ENCODE peak calls at places on chromosomes 12 and 14, in six cellular contexts. V is left lung, P is thoracic aorta, N is GM23338, B is tibial nerve, U is stomach. L is an unnamed sample.

GRCh38 chr12:87801860-87802720 is 227.1 kb downstream of the C12orf50 start:
- DNase-seq in V (no peak), P (no peak), N (no peak), B (no peak), U (no peak), L (no peak)

GRCh38 chr14:93683241-93683640 is 105.0 kb downstream of the PRIMA1 start:
- DNase-seq in V (no peak), P (no peak), N (peak; percentile 79), B (peak; percentile 16), U (no peak), L (no peak)

GRCh38 chr14:60276347-60276746 is 27.3 kb downstream of the PPM1A start:
- DNase-seq in V (no peak), P (no peak), N (no peak), B (no peak), U (no peak), L (no peak)

GRCh38 chr14:106530423-106531107 is 1004.2 kb downstream of the TMEM121 start:
- DNase-seq in V (no peak), P (no peak), N (peak; percentile 15), B (no peak), U (no peak), L (no peak)

GRCh38 chr14:35390577-35391387 is 13.8 kb downstream of the NFKBIA start:
- DNase-seq in V (no peak), P (no peak), N (no peak), B (no peak), U (no peak), L (no peak)

GRCh38 chr14:90263748-90264449 is 7.5 kb downstream of the PSMC1 start:
- DNase-seq in V (no peak), P (no peak), N (no peak), B (no peak), U (no peak), L (no peak)

GRCh38 chr12:12561305-12562015 is 1.2 kb downstream of the DUSP16 start:
- DNase-seq in V (peak; percentile 51), P (peak; percentile 16), N (peak; percentile 62), B (peak; percentile 62), U (peak; percentile 69), L (peak; percentile 87)

GRCh38 chr12:71556881-71557280 is 106.8 kb downstream of the ZFC3H1 start:
- DNase-seq in V (no peak), P (no peak), N (peak; percentile 30), B (no peak), U (no peak), L (no peak)

GRCh38 chr14:99872786-99873440 is 79.7 kb downstream of the EML1 start:
- DNase-seq in V (no peak), P (no peak), N (peak; percentile 81), B (no peak), U (no peak), L (no peak)

GRCh38 chr12:88834226-88834625 is 254.0 kb upstream of the KITLG start:
- DNase-seq in V (no peak), P (no peak), N (no peak), B (no peak), U (no peak), L (no peak)

GRCh38 chr12:112839386-112839972 is 47.9 kb downstream of the RPH3A start:
- DNase-seq in V (no peak), P (no peak), N (peak; percentile 55), B (no peak), U (no peak), L (no peak)

DNA sequence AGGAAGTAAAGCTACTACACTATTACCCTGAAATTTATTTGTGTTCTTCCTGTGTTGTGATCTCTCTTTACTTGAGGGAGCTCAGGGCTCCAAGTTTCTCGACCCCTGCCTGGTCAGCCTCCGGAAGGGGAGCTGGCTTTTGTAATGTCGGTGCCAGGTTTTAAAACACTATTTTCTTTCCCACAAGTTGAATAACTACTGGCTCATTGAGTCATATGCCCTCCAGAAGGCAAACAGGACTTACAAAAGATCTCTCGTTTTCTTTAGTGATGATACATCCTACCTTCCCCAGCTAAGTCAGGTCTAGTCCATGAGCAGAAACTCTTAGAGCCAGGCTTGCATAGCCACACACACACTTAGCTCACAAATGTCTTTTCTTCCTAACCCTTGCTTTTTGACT is 209.9 kb upstream of the FLRT2 start:
- DNase-seq in V (no peak), P (no peak), N (no peak), B (no peak), U (no peak), L (no peak)
- H3K27ac ChIP-seq in V (no peak overlapping the region), P (no peak overlapping the region), N (no peak overlapping the region), B (no peak overlapping the region), U (no peak overlapping the region), L (no peak overlapping the region)

DNA sequence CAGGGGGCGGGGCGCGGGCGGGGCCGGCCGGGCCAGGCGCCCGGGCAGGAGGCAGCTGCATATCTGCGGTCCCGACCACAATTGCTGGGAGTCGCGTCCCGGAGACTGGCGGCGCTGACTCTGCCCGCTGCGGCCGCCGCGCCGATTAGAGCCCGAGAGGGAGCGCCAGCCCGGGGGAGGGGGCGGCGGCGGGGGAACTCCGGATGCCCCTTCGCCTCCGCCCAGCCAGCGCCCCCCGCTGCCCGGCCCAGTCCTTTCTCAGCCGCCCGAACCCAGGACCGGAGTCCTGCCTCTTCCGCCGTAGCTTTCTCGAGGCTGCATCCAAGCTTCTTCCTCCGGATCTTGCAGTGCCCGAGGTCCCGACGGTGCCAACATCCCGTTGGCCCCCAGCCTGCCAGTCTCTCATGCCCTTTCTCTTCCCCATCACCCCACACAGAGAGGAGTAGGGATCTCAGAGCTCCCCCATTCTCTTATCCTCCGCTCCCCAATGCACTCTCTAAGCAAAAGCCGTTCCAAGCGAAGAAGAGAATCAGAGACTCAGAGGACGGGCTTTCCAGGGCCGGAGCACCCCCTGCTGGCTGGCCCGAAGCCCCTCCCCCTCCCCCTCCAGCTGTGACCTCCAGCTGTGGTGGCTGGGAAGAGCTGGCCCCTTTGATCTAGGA is 8.8 kb upstream of the SP7 start:
- DNase-seq in V (peak; percentile 70), P (no peak), N (peak; percentile 75), B (peak; percentile 76), U (peak; percentile 73), L (peak; percentile 93)
- H3K27ac ChIP-seq in V (peak overlapping the region; percentile 76), P (peak overlapping the region; percentile 74), N (no peak overlapping the region), B (peak overlapping the region; percentile 88), U (peak overlapping the region; percentile 25), L (peak overlapping the region; percentile 51)

DNA sequence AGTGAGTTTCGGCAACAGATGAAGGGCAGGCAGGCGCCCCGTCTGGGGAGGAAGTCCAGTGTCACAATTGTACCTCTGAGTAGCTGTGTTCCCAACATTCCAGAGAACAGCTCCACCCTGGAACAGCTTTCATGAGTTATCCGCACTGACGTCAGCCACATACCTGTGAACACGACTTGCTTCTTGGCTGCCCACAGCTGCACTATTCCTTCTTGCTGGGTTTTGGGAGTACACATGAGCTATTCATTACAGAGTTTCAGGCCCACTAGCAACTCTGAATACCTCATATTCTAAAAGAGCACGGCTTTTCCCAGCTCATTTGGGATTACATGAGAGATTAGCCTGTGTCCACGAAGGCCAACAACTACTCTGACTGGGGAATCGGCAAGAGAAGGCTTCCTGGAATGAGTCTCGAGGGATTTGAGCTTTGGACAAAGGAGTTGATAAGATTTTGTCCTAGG is 26.3 kb downstream of the MAPK1IP1L start:
- DNase-seq in V (peak; percentile 67), P (no peak), N (no peak), B (no peak), U (peak; percentile 79), L (no peak)
- H3K27ac ChIP-seq in V (peak overlapping the region; percentile 67), P (no peak overlapping the region), N (no peak overlapping the region), B (no peak overlapping the region), U (peak overlapping the region; percentile 73), L (peak overlapping the region; percentile 17)

GRCh38 chr12:58765076-58765475 is 155.2 kb downstream of the LRIG3 start:
- DNase-seq in V (no peak), P (no peak), N (no peak), B (no peak), U (no peak), L (no peak)

GRCh38 chr12:58765653-58766554 is 154.4 kb downstream of the LRIG3 start:
- DNase-seq in V (no peak), P (no peak), N (no peak), B (no peak), U (no peak), L (no peak)

DNA sequence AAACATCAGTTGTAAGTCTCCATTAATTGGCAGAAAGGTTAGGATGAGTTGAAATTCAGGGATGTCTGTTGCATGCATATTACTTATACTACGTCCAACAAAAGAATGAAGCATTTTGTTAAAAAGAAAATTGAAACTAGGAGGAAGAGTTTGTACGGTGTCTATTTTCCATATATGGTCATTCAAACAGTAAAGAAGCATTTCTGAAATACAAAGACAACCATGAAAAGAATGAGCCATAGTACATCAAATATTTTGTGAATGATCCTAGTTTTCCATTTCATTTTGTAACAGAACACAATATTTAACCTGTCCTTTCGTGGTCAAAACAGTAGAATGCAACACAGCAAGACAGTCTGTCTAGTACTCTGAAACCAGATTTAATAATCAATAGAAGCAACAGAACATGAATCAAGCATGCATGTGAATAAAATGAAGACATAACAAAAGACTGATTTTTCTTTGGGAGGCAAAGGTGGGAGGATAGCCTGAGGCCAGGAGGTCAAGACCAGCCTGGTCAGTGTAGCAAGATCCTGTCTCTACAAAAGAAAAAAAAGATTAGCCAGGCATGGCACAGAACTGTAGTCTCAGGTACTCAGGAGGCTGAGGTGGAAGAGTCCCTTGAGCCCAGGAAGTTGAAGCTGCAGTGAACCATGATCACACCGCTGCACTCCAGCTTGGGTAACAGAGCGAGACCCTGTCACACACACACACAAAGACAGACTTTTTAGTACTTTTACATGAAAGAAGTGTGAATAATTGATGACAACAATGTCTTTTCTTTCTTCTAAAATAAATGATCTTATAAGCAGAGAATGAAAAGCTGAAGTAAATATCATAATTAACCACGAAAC is 156.0 kb downstream of the LRIG3 start:
- DNase-seq in V (no peak), P (no peak), N (no peak), B (no peak), U (no peak), L (no peak)
- H3K27ac ChIP-seq in V (no peak overlapping the region), P (no peak overlapping the region), N (no peak overlapping the region), B (no peak overlapping the region), U (no peak overlapping the region), L (no peak overlapping the region)

DNA sequence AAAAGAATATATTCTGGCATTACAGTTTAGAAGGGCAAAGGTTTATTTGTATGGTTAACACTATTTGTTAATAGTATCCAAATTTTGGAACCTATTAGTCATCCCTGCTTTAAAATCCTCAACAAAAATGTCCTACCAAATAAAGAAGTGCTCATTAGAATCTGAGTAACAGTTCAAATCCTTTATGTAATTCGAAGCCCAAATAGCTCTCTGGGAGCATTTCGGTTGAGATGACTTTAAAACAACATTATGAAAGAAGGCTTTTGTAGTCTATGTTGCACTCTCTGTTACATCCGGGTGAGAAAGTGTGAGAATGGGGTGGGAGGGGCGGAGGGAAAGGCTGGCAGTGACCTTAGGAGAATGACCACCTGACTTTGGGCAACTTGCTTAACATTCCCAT is 59.7 kb downstream of the SLC38A1 start:
- DNase-seq in V (no peak), P (no peak), N (no peak), B (no peak), U (no peak), L (no peak)
- H3K27ac ChIP-seq in V (no peak overlapping the region), P (peak overlapping the region; percentile 21), N (no peak overlapping the region), B (no peak overlapping the region), U (peak overlapping the region; percentile 54), L (no peak overlapping the region)